ENCODE peak calls at places on chromosomes 5 and 9, in ten cellular contexts. One of them, this sample, is unnamed.
A peak's percentile ranks its signal among the peaks of the same experiment; 100 is the strongest.

GRCh38 chr5:94830520-94830919 is 212.1 kb downstream of the SLF1 start:
- DNase-seq in esophagus squamous epithelium: no peak
- DNase-seq in NT2/D1: no peak
- DNase-seq in astrocyte of the spinal cord: no peak
- DNase-seq in GM06990: no peak
- DNase-seq in upper lobe of right lung: no peak
- DNase-seq in cardiac fibroblast: peak; percentile 55
- DNase-seq in CD8-positive, alpha-beta memory T cell: no peak
- DNase-seq in GM12865: peak; percentile 14
- DNase-seq in tibial artery: no peak
- DNase-seq in this sample: peak; percentile 8

GRCh38 chr9:131273146-131273545 is 3.2 kb downstream of the FAM78A start:
- DNase-seq in esophagus squamous epithelium: no peak
- DNase-seq in NT2/D1: no peak
- DNase-seq in astrocyte of the spinal cord: no peak
- DNase-seq in GM06990: peak; percentile 62
- DNase-seq in upper lobe of right lung: no peak
- DNase-seq in cardiac fibroblast: no peak
- DNase-seq in CD8-positive, alpha-beta memory T cell: no peak
- DNase-seq in GM12865: peak; percentile 73
- DNase-seq in tibial artery: no peak
- DNase-seq in this sample: no peak

GRCh38 chr9:3359048-3359692 is 166.6 kb downstream of the RFX3 start:
- DNase-seq in esophagus squamous epithelium: no peak
- DNase-seq in NT2/D1: no peak
- DNase-seq in astrocyte of the spinal cord: no peak
- DNase-seq in GM06990: no peak
- DNase-seq in upper lobe of right lung: no peak
- DNase-seq in cardiac fibroblast: no peak
- DNase-seq in CD8-positive, alpha-beta memory T cell: no peak
- DNase-seq in GM12865: no peak
- DNase-seq in tibial artery: no peak
- DNase-seq in this sample: no peak

GRCh38 chr5:110475529-110475928 is 250.9 kb downstream of the TMEM232 start:
- DNase-seq in esophagus squamous epithelium: no peak
- DNase-seq in NT2/D1: no peak
- DNase-seq in astrocyte of the spinal cord: no peak
- DNase-seq in GM06990: no peak
- DNase-seq in upper lobe of right lung: no peak
- DNase-seq in cardiac fibroblast: no peak
- DNase-seq in CD8-positive, alpha-beta memory T cell: no peak
- DNase-seq in GM12865: no peak
- DNase-seq in tibial artery: no peak
- DNase-seq in this sample: no peak

GRCh38 chr5:75551471-75551870 is 39.8 kb downstream of the POLK start:
- DNase-seq in esophagus squamous epithelium: no peak
- DNase-seq in NT2/D1: no peak
- DNase-seq in astrocyte of the spinal cord: peak; percentile 73
- DNase-seq in GM06990: no peak
- DNase-seq in upper lobe of right lung: no peak
- DNase-seq in cardiac fibroblast: peak; percentile 68
- DNase-seq in CD8-positive, alpha-beta memory T cell: no peak
- DNase-seq in GM12865: no peak
- DNase-seq in tibial artery: no peak
- DNase-seq in this sample: peak; percentile 42

GRCh38 chr5:157476699-157477408 is 16.8 kb downstream of the NIPAL4 start:
- DNase-seq in esophagus squamous epithelium: no peak
- DNase-seq in NT2/D1: peak; percentile 36
- DNase-seq in astrocyte of the spinal cord: peak; percentile 77
- DNase-seq in GM06990: no peak
- DNase-seq in upper lobe of right lung: no peak
- DNase-seq in cardiac fibroblast: peak; percentile 81
- DNase-seq in CD8-positive, alpha-beta memory T cell: no peak
- DNase-seq in GM12865: peak; percentile 70
- DNase-seq in tibial artery: no peak
- DNase-seq in this sample: peak; percentile 81

GRCh38 chr9:3455088-3455487 is 70.7 kb downstream of the RFX3 start:
- DNase-seq in esophagus squamous epithelium: no peak
- DNase-seq in NT2/D1: peak; percentile 13
- DNase-seq in astrocyte of the spinal cord: no peak
- DNase-seq in GM06990: no peak
- DNase-seq in upper lobe of right lung: no peak
- DNase-seq in cardiac fibroblast: peak; percentile 17
- DNase-seq in CD8-positive, alpha-beta memory T cell: no peak
- DNase-seq in GM12865: no peak
- DNase-seq in tibial artery: no peak
- DNase-seq in this sample: no peak

GRCh38 chr5:132737982-132738770 is 830 bp upstream of the KIF3A start:
- DNase-seq in esophagus squamous epithelium: no peak
- DNase-seq in NT2/D1: no peak
- DNase-seq in astrocyte of the spinal cord: no peak
- DNase-seq in GM06990: no peak
- DNase-seq in upper lobe of right lung: no peak
- DNase-seq in cardiac fibroblast: no peak
- DNase-seq in CD8-positive, alpha-beta memory T cell: no peak
- DNase-seq in GM12865: no peak
- DNase-seq in tibial artery: no peak
- DNase-seq in this sample: no peak

GRCh38 chr9:73037613-73038012 is 84.8 kb upstream of the ALDH1A1 start:
- DNase-seq in esophagus squamous epithelium: no peak
- DNase-seq in NT2/D1: no peak
- DNase-seq in astrocyte of the spinal cord: no peak
- DNase-seq in GM06990: no peak
- DNase-seq in upper lobe of right lung: no peak
- DNase-seq in cardiac fibroblast: no peak
- DNase-seq in CD8-positive, alpha-beta memory T cell: no peak
- DNase-seq in GM12865: no peak
- DNase-seq in tibial artery: no peak
- DNase-seq in this sample: no peak

GRCh38 chr9:120477534-120478001 is 102.4 kb downstream of the CDK5RAP2 start:
- DNase-seq in esophagus squamous epithelium: no peak
- DNase-seq in NT2/D1: peak; percentile 47
- DNase-seq in astrocyte of the spinal cord: peak; percentile 90
- DNase-seq in GM06990: no peak
- DNase-seq in upper lobe of right lung: no peak
- DNase-seq in cardiac fibroblast: peak; percentile 95
- DNase-seq in CD8-positive, alpha-beta memory T cell: peak; percentile 1
- DNase-seq in GM12865: peak; percentile 9
- DNase-seq in tibial artery: peak; percentile 58
- DNase-seq in this sample: peak; percentile 95

GRCh38 chr9:20353931-20354652 is 268.2 kb downstream of the MLLT3 start:
- DNase-seq in esophagus squamous epithelium: no peak
- DNase-seq in NT2/D1: no peak
- DNase-seq in astrocyte of the spinal cord: peak; percentile 4
- DNase-seq in GM06990: peak; percentile 14
- DNase-seq in upper lobe of right lung: no peak
- DNase-seq in cardiac fibroblast: peak; percentile 80
- DNase-seq in CD8-positive, alpha-beta memory T cell: no peak
- DNase-seq in GM12865: peak; percentile 71
- DNase-seq in tibial artery: no peak
- DNase-seq in this sample: peak; percentile 27

GRCh38 chr9:135666534-135667402 is 3.7 kb downstream of the LCN9 start:
- DNase-seq in esophagus squamous epithelium: no peak
- DNase-seq in NT2/D1: no peak
- DNase-seq in astrocyte of the spinal cord: no peak
- DNase-seq in GM06990: no peak
- DNase-seq in upper lobe of right lung: peak; percentile 52
- DNase-seq in cardiac fibroblast: no peak
- DNase-seq in CD8-positive, alpha-beta memory T cell: no peak
- DNase-seq in GM12865: no peak
- DNase-seq in tibial artery: no peak
- DNase-seq in this sample: no peak

GRCh38 chr9:97703437-97704326 is 6.5 kb upstream of the XPA start:
- DNase-seq in esophagus squamous epithelium: no peak
- DNase-seq in NT2/D1: no peak
- DNase-seq in astrocyte of the spinal cord: peak; percentile 94
- DNase-seq in GM06990: no peak
- DNase-seq in upper lobe of right lung: no peak
- DNase-seq in cardiac fibroblast: peak; percentile 93
- DNase-seq in CD8-positive, alpha-beta memory T cell: no peak
- DNase-seq in GM12865: peak; percentile 61
- DNase-seq in tibial artery: no peak
- DNase-seq in this sample: peak; percentile 83
- H3K4me3 ChIP-seq in esophagus squamous epithelium: no peak overlapping the region
- H3K4me3 ChIP-seq in NT2/D1: no peak overlapping the region
- H3K4me3 ChIP-seq in astrocyte of the spinal cord: no peak overlapping the region
- H3K4me3 ChIP-seq in GM06990: no peak overlapping the region
- H3K4me3 ChIP-seq in upper lobe of right lung: no peak overlapping the region
- H3K4me3 ChIP-seq in cardiac fibroblast: no peak overlapping the region
- H3K4me3 ChIP-seq in CD8-positive, alpha-beta memory T cell: no peak overlapping the region
- H3K4me3 ChIP-seq in GM12865: no peak overlapping the region
- H3K4me3 ChIP-seq in tibial artery: no peak overlapping the region
- H3K4me3 ChIP-seq in this sample: no peak overlapping the region

GRCh38 chr5:88393721-88394530 is 125.3 kb upstream of the TMEM161B start:
- DNase-seq in esophagus squamous epithelium: no peak
- DNase-seq in NT2/D1: no peak
- DNase-seq in astrocyte of the spinal cord: no peak
- DNase-seq in GM06990: no peak
- DNase-seq in upper lobe of right lung: no peak
- DNase-seq in cardiac fibroblast: no peak
- DNase-seq in CD8-positive, alpha-beta memory T cell: no peak
- DNase-seq in GM12865: no peak
- DNase-seq in tibial artery: no peak
- DNase-seq in this sample: no peak

GRCh38 chr5:88394531-88395185 is 126.0 kb upstream of the TMEM161B start:
- DNase-seq in esophagus squamous epithelium: no peak
- DNase-seq in NT2/D1: no peak
- DNase-seq in astrocyte of the spinal cord: peak; percentile 35
- DNase-seq in GM06990: no peak
- DNase-seq in upper lobe of right lung: no peak
- DNase-seq in cardiac fibroblast: no peak
- DNase-seq in CD8-positive, alpha-beta memory T cell: no peak
- DNase-seq in GM12865: no peak
- DNase-seq in tibial artery: no peak
- DNase-seq in this sample: no peak

GRCh38 chr5:88398316-88398715 is 129.7 kb upstream of the TMEM161B start:
- DNase-seq in esophagus squamous epithelium: no peak
- DNase-seq in NT2/D1: no peak
- DNase-seq in astrocyte of the spinal cord: peak; percentile 23
- DNase-seq in GM06990: no peak
- DNase-seq in upper lobe of right lung: no peak
- DNase-seq in cardiac fibroblast: no peak
- DNase-seq in CD8-positive, alpha-beta memory T cell: no peak
- DNase-seq in GM12865: no peak
- DNase-seq in tibial artery: no peak
- DNase-seq in this sample: no peak

GRCh38 chr5:88396126-88396525 is 127.5 kb upstream of the TMEM161B start:
- DNase-seq in esophagus squamous epithelium: no peak
- DNase-seq in NT2/D1: no peak
- DNase-seq in astrocyte of the spinal cord: no peak
- DNase-seq in GM06990: no peak
- DNase-seq in upper lobe of right lung: no peak
- DNase-seq in cardiac fibroblast: no peak
- DNase-seq in CD8-positive, alpha-beta memory T cell: no peak
- DNase-seq in GM12865: no peak
- DNase-seq in tibial artery: no peak
- DNase-seq in this sample: no peak

GRCh38 chr5:88396635-88397285 is 128.1 kb upstream of the TMEM161B start:
- DNase-seq in esophagus squamous epithelium: no peak
- DNase-seq in NT2/D1: no peak
- DNase-seq in astrocyte of the spinal cord: peak; percentile 17
- DNase-seq in GM06990: no peak
- DNase-seq in upper lobe of right lung: no peak
- DNase-seq in cardiac fibroblast: no peak
- DNase-seq in CD8-positive, alpha-beta memory T cell: no peak
- DNase-seq in GM12865: no peak
- DNase-seq in tibial artery: no peak
- DNase-seq in this sample: no peak
- H3K4me3 ChIP-seq in esophagus squamous epithelium: no peak overlapping the region
- H3K4me3 ChIP-seq in NT2/D1: no peak overlapping the region
- H3K4me3 ChIP-seq in astrocyte of the spinal cord: no peak overlapping the region
- H3K4me3 ChIP-seq in GM06990: no peak overlapping the region
- H3K4me3 ChIP-seq in upper lobe of right lung: no peak overlapping the region
- H3K4me3 ChIP-seq in cardiac fibroblast: no peak overlapping the region
- H3K4me3 ChIP-seq in CD8-positive, alpha-beta memory T cell: no peak overlapping the region
- H3K4me3 ChIP-seq in GM12865: no peak overlapping the region
- H3K4me3 ChIP-seq in tibial artery: no peak overlapping the region
- H3K4me3 ChIP-seq in this sample: no peak overlapping the region

DNA sequence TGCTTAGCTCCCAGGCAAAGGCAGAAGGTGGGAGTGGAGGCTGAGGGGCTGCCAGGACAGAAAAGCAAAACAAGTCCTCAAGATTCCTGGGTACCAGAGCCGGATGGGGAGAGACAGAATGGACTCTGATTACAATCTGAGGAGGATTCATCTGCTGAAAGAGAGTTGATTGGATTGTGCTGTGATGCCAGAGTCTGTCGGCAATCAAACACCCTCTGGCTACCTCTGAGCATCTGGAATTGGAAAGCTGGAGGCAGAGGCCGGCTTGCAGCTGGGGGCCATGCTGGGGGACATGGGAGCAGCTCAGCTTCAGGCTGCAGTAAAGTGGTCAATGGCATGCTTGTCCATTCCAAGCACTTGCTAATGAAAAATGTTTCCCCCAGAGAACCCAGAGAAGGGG is 59.3 kb downstream of the ASTN2 start:
- DNase-seq in esophagus squamous epithelium: no peak
- DNase-seq in NT2/D1: no peak
- DNase-seq in astrocyte of the spinal cord: no peak
- DNase-seq in GM06990: no peak
- DNase-seq in upper lobe of right lung: no peak
- DNase-seq in cardiac fibroblast: no peak
- DNase-seq in CD8-positive, alpha-beta memory T cell: no peak
- DNase-seq in GM12865: no peak
- DNase-seq in tibial artery: no peak
- DNase-seq in this sample: no peak
- H3K4me3 ChIP-seq in esophagus squamous epithelium: no peak overlapping the region
- H3K4me3 ChIP-seq in NT2/D1: no peak overlapping the region
- H3K4me3 ChIP-seq in astrocyte of the spinal cord: no peak overlapping the region
- H3K4me3 ChIP-seq in GM06990: no peak overlapping the region
- H3K4me3 ChIP-seq in upper lobe of right lung: no peak overlapping the region
- H3K4me3 ChIP-seq in cardiac fibroblast: no peak overlapping the region
- H3K4me3 ChIP-seq in CD8-positive, alpha-beta memory T cell: no peak overlapping the region
- H3K4me3 ChIP-seq in GM12865: no peak overlapping the region
- H3K4me3 ChIP-seq in tibial artery: no peak overlapping the region
- H3K4me3 ChIP-seq in this sample: no peak overlapping the region

DNA sequence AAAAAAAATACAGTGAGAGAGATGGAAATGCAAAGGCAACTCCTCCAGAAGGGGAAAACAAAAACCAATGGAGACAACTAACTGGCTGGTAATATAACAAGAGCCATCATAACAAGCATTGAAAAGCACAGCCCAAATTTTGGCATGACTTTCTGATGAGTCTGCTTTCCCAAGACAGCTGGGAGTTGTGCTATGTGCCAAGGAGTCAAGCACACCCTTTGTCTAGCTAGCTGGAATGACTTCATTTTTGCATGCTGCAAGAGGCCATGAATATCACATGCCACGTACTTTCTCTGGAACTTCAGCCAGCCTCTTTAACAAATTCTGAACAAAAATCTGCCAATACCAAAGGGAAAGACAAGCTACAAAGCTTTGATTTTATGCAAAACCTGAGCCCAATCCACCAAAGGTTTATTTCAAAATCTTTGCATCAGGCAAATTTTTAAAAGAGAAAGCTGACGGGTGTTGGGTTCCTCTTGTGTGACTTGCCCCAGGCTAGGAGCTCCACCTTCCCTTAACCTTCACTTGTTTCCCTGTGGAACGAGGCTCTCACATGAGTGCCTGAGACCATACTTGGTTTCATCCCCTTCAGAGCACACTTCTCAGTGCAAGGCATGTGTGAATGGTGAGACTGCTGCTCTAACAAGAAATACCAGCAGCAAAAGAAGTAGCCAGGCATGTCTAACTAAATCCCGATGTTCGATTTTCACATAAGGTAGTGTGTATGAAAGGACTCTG is 47.3 kb downstream of the S1PR3 start:
- DNase-seq in esophagus squamous epithelium: no peak
- DNase-seq in NT2/D1: no peak
- DNase-seq in astrocyte of the spinal cord: peak; percentile 85
- DNase-seq in GM06990: no peak
- DNase-seq in upper lobe of right lung: no peak
- DNase-seq in cardiac fibroblast: peak; percentile 99
- DNase-seq in CD8-positive, alpha-beta memory T cell: no peak
- DNase-seq in GM12865: no peak
- DNase-seq in tibial artery: peak; percentile 50
- DNase-seq in this sample: peak; percentile 97
- H3K4me3 ChIP-seq in esophagus squamous epithelium: no peak overlapping the region
- H3K4me3 ChIP-seq in NT2/D1: no peak overlapping the region
- H3K4me3 ChIP-seq in astrocyte of the spinal cord: no peak overlapping the region
- H3K4me3 ChIP-seq in GM06990: no peak overlapping the region
- H3K4me3 ChIP-seq in upper lobe of right lung: no peak overlapping the region
- H3K4me3 ChIP-seq in cardiac fibroblast: no peak overlapping the region
- H3K4me3 ChIP-seq in CD8-positive, alpha-beta memory T cell: no peak overlapping the region
- H3K4me3 ChIP-seq in GM12865: no peak overlapping the region
- H3K4me3 ChIP-seq in tibial artery: no peak overlapping the region
- H3K4me3 ChIP-seq in this sample: no peak overlapping the region